ENCODE peak calls at places on chromosomes 16 and 17, in seven cellular contexts. One of them, this sample, is unnamed.

GRCh38 chr16:80938035-80938927 is 68.4 kb downstream of the CMC2 start:
- ATAC-seq in activated CD4-positive, alpha-beta T cell treated with anti-CD3 and anti-CD28 coated beads for 36 hours: no peak
- ATAC-seq in activated naive CD8-positive, alpha-beta T cell treated with anti-CD3 and anti-CD28 coated beads, Interleukin-2, amount 50 U/mL, for 24 hours: no peak
- ATAC-seq in pancreas: peak; percentile 61
- ATAC-seq in gastroesophageal sphincter: peak; percentile 92
- ATAC-seq in sciatic nerve: peak; percentile 94
- ATAC-seq in activated CD8-positive, alpha-beta memory T cell treated with anti-CD3 and anti-CD28 coated beads, Interleukin-2, amount 10 ng/mL, durations not matched to agents 7 days and 5 days: no peak
- ATAC-seq in this sample: peak; percentile 92

GRCh38 chr16:1770328-1771071 is 843 bp downstream of the NME3 start:
- ATAC-seq in activated CD4-positive, alpha-beta T cell treated with anti-CD3 and anti-CD28 coated beads for 36 hours: peak; percentile 27
- ATAC-seq in activated naive CD8-positive, alpha-beta T cell treated with anti-CD3 and anti-CD28 coated beads, Interleukin-2, amount 50 U/mL, for 24 hours: peak; percentile 8
- ATAC-seq in pancreas: peak; percentile 29
- ATAC-seq in gastroesophageal sphincter: peak; percentile 40
- ATAC-seq in sciatic nerve: peak; percentile 55
- ATAC-seq in activated CD8-positive, alpha-beta memory T cell treated with anti-CD3 and anti-CD28 coated beads, Interleukin-2, amount 10 ng/mL, durations not matched to agents 7 days and 5 days: no peak
- ATAC-seq in this sample: peak; percentile 21

GRCh38 chr17:75695830-75696271 is 25.4 kb upstream of the ITGB4 start:
- ATAC-seq in activated CD4-positive, alpha-beta T cell treated with anti-CD3 and anti-CD28 coated beads for 36 hours: no peak
- ATAC-seq in activated naive CD8-positive, alpha-beta T cell treated with anti-CD3 and anti-CD28 coated beads, Interleukin-2, amount 50 U/mL, for 24 hours: no peak
- ATAC-seq in pancreas: no peak
- ATAC-seq in gastroesophageal sphincter: no peak
- ATAC-seq in sciatic nerve: no peak
- ATAC-seq in activated CD8-positive, alpha-beta memory T cell treated with anti-CD3 and anti-CD28 coated beads, Interleukin-2, amount 10 ng/mL, durations not matched to agents 7 days and 5 days: no peak
- ATAC-seq in this sample: peak; percentile 40

GRCh38 chr17:16406742-16407674 is 8.4 kb upstream of the TRPV2 start:
- ATAC-seq in activated CD4-positive, alpha-beta T cell treated with anti-CD3 and anti-CD28 coated beads for 36 hours: peak; percentile 47
- ATAC-seq in activated naive CD8-positive, alpha-beta T cell treated with anti-CD3 and anti-CD28 coated beads, Interleukin-2, amount 50 U/mL, for 24 hours: no peak
- ATAC-seq in pancreas: peak; percentile 66
- ATAC-seq in gastroesophageal sphincter: peak; percentile 51
- ATAC-seq in sciatic nerve: peak; percentile 79
- ATAC-seq in activated CD8-positive, alpha-beta memory T cell treated with anti-CD3 and anti-CD28 coated beads, Interleukin-2, amount 10 ng/mL, durations not matched to agents 7 days and 5 days: no peak
- ATAC-seq in this sample: peak; percentile 33

GRCh38 chr17:54903375-54903774 is 2.7 kb downstream of the TOM1L1 start:
- ATAC-seq in activated CD4-positive, alpha-beta T cell treated with anti-CD3 and anti-CD28 coated beads for 36 hours: no peak
- ATAC-seq in activated naive CD8-positive, alpha-beta T cell treated with anti-CD3 and anti-CD28 coated beads, Interleukin-2, amount 50 U/mL, for 24 hours: no peak
- ATAC-seq in pancreas: peak; percentile 77
- ATAC-seq in gastroesophageal sphincter: no peak
- ATAC-seq in sciatic nerve: peak; percentile 60
- ATAC-seq in activated CD8-positive, alpha-beta memory T cell treated with anti-CD3 and anti-CD28 coated beads, Interleukin-2, amount 10 ng/mL, durations not matched to agents 7 days and 5 days: no peak
- ATAC-seq in this sample: no peak

GRCh38 chr17:32742686-32743538 is 134.0 kb downstream of the MYO1D start:
- ATAC-seq in activated CD4-positive, alpha-beta T cell treated with anti-CD3 and anti-CD28 coated beads for 36 hours: no peak
- ATAC-seq in activated naive CD8-positive, alpha-beta T cell treated with anti-CD3 and anti-CD28 coated beads, Interleukin-2, amount 50 U/mL, for 24 hours: no peak
- ATAC-seq in pancreas: no peak
- ATAC-seq in gastroesophageal sphincter: no peak
- ATAC-seq in sciatic nerve: no peak
- ATAC-seq in activated CD8-positive, alpha-beta memory T cell treated with anti-CD3 and anti-CD28 coated beads, Interleukin-2, amount 10 ng/mL, durations not matched to agents 7 days and 5 days: no peak
- ATAC-seq in this sample: no peak

GRCh38 chr17:57375770-57376181 is 119.5 kb downstream of the MSI2 start:
- ATAC-seq in activated CD4-positive, alpha-beta T cell treated with anti-CD3 and anti-CD28 coated beads for 36 hours: no peak
- ATAC-seq in activated naive CD8-positive, alpha-beta T cell treated with anti-CD3 and anti-CD28 coated beads, Interleukin-2, amount 50 U/mL, for 24 hours: no peak
- ATAC-seq in pancreas: no peak
- ATAC-seq in gastroesophageal sphincter: no peak
- ATAC-seq in sciatic nerve: no peak
- ATAC-seq in activated CD8-positive, alpha-beta memory T cell treated with anti-CD3 and anti-CD28 coated beads, Interleukin-2, amount 10 ng/mL, durations not matched to agents 7 days and 5 days: no peak
- ATAC-seq in this sample: peak; percentile 75

GRCh38 chr17:12567077-12568053 is 98.3 kb upstream of the MYOCD start:
- ATAC-seq in activated CD4-positive, alpha-beta T cell treated with anti-CD3 and anti-CD28 coated beads for 36 hours: no peak
- ATAC-seq in activated naive CD8-positive, alpha-beta T cell treated with anti-CD3 and anti-CD28 coated beads, Interleukin-2, amount 50 U/mL, for 24 hours: no peak
- ATAC-seq in pancreas: no peak
- ATAC-seq in gastroesophageal sphincter: no peak
- ATAC-seq in sciatic nerve: no peak
- ATAC-seq in activated CD8-positive, alpha-beta memory T cell treated with anti-CD3 and anti-CD28 coated beads, Interleukin-2, amount 10 ng/mL, durations not matched to agents 7 days and 5 days: no peak
- ATAC-seq in this sample: no peak

GRCh38 chr17:40124279-40125141 is 2.7 kb downstream of the MSL1 start:
- ATAC-seq in activated CD4-positive, alpha-beta T cell treated with anti-CD3 and anti-CD28 coated beads for 36 hours: no peak
- ATAC-seq in activated naive CD8-positive, alpha-beta T cell treated with anti-CD3 and anti-CD28 coated beads, Interleukin-2, amount 50 U/mL, for 24 hours: no peak
- ATAC-seq in pancreas: no peak
- ATAC-seq in gastroesophageal sphincter: no peak
- ATAC-seq in sciatic nerve: peak; percentile 29
- ATAC-seq in activated CD8-positive, alpha-beta memory T cell treated with anti-CD3 and anti-CD28 coated beads, Interleukin-2, amount 10 ng/mL, durations not matched to agents 7 days and 5 days: no peak
- ATAC-seq in this sample: no peak

GRCh38 chr17:38883592-38884526 is 14.0 kb downstream of the LASP1 start:
- ATAC-seq in activated CD4-positive, alpha-beta T cell treated with anti-CD3 and anti-CD28 coated beads for 36 hours: peak; percentile 42
- ATAC-seq in activated naive CD8-positive, alpha-beta T cell treated with anti-CD3 and anti-CD28 coated beads, Interleukin-2, amount 50 U/mL, for 24 hours: peak; percentile 18
- ATAC-seq in pancreas: no peak
- ATAC-seq in gastroesophageal sphincter: no peak
- ATAC-seq in sciatic nerve: peak; percentile 35
- ATAC-seq in activated CD8-positive, alpha-beta memory T cell treated with anti-CD3 and anti-CD28 coated beads, Interleukin-2, amount 10 ng/mL, durations not matched to agents 7 days and 5 days: no peak
- ATAC-seq in this sample: no peak

GRCh38 chr16:30491744-30492308 is 19.3 kb downstream of the ITGAL start:
- ATAC-seq in activated CD4-positive, alpha-beta T cell treated with anti-CD3 and anti-CD28 coated beads for 36 hours: peak; percentile 65
- ATAC-seq in activated naive CD8-positive, alpha-beta T cell treated with anti-CD3 and anti-CD28 coated beads, Interleukin-2, amount 50 U/mL, for 24 hours: no peak
- ATAC-seq in pancreas: peak; percentile 35
- ATAC-seq in gastroesophageal sphincter: no peak
- ATAC-seq in sciatic nerve: no peak
- ATAC-seq in activated CD8-positive, alpha-beta memory T cell treated with anti-CD3 and anti-CD28 coated beads, Interleukin-2, amount 10 ng/mL, durations not matched to agents 7 days and 5 days: peak; percentile 83
- ATAC-seq in this sample: no peak

GRCh38 chr17:6701719-6702118 is 11.4 kb downstream of the SLC13A5 start:
- ATAC-seq in activated CD4-positive, alpha-beta T cell treated with anti-CD3 and anti-CD28 coated beads for 36 hours: peak; percentile 94
- ATAC-seq in activated naive CD8-positive, alpha-beta T cell treated with anti-CD3 and anti-CD28 coated beads, Interleukin-2, amount 50 U/mL, for 24 hours: peak; percentile 59
- ATAC-seq in pancreas: peak; percentile 65
- ATAC-seq in gastroesophageal sphincter: no peak
- ATAC-seq in sciatic nerve: no peak
- ATAC-seq in activated CD8-positive, alpha-beta memory T cell treated with anti-CD3 and anti-CD28 coated beads, Interleukin-2, amount 10 ng/mL, durations not matched to agents 7 days and 5 days: peak; percentile 77
- ATAC-seq in this sample: no peak

GRCh38 chr16:89026121-89026612 is 49.2 kb upstream of the CBFA2T3 start:
- ATAC-seq in activated CD4-positive, alpha-beta T cell treated with anti-CD3 and anti-CD28 coated beads for 36 hours: peak; percentile 99
- ATAC-seq in activated naive CD8-positive, alpha-beta T cell treated with anti-CD3 and anti-CD28 coated beads, Interleukin-2, amount 50 U/mL, for 24 hours: peak; percentile 100
- ATAC-seq in pancreas: no peak
- ATAC-seq in gastroesophageal sphincter: no peak
- ATAC-seq in sciatic nerve: no peak
- ATAC-seq in activated CD8-positive, alpha-beta memory T cell treated with anti-CD3 and anti-CD28 coated beads, Interleukin-2, amount 10 ng/mL, durations not matched to agents 7 days and 5 days: peak; percentile 97
- ATAC-seq in this sample: peak; percentile 44

GRCh38 chr17:4558311-4558972 is 1.9 kb downstream of the GGT6 start:
- ATAC-seq in activated CD4-positive, alpha-beta T cell treated with anti-CD3 and anti-CD28 coated beads for 36 hours: no peak
- ATAC-seq in activated naive CD8-positive, alpha-beta T cell treated with anti-CD3 and anti-CD28 coated beads, Interleukin-2, amount 50 U/mL, for 24 hours: no peak
- ATAC-seq in pancreas: no peak
- ATAC-seq in gastroesophageal sphincter: no peak
- ATAC-seq in sciatic nerve: no peak
- ATAC-seq in activated CD8-positive, alpha-beta memory T cell treated with anti-CD3 and anti-CD28 coated beads, Interleukin-2, amount 10 ng/mL, durations not matched to agents 7 days and 5 days: no peak
- ATAC-seq in this sample: no peak

GRCh38 chr17:80960037-80960796 is 31.4 kb upstream of the CHMP6 start:
- ATAC-seq in activated CD4-positive, alpha-beta T cell treated with anti-CD3 and anti-CD28 coated beads for 36 hours: no peak
- ATAC-seq in activated naive CD8-positive, alpha-beta T cell treated with anti-CD3 and anti-CD28 coated beads, Interleukin-2, amount 50 U/mL, for 24 hours: no peak
- ATAC-seq in pancreas: no peak
- ATAC-seq in gastroesophageal sphincter: no peak
- ATAC-seq in sciatic nerve: peak; percentile 2
- ATAC-seq in activated CD8-positive, alpha-beta memory T cell treated with anti-CD3 and anti-CD28 coated beads, Interleukin-2, amount 10 ng/mL, durations not matched to agents 7 days and 5 days: no peak
- ATAC-seq in this sample: peak; percentile 6

GRCh38 chr17:79907217-79907715 is 68.0 kb upstream of the CBX4 start:
- ATAC-seq in activated CD4-positive, alpha-beta T cell treated with anti-CD3 and anti-CD28 coated beads for 36 hours: no peak
- ATAC-seq in activated naive CD8-positive, alpha-beta T cell treated with anti-CD3 and anti-CD28 coated beads, Interleukin-2, amount 50 U/mL, for 24 hours: no peak
- ATAC-seq in pancreas: no peak
- ATAC-seq in gastroesophageal sphincter: no peak
- ATAC-seq in sciatic nerve: no peak
- ATAC-seq in activated CD8-positive, alpha-beta memory T cell treated with anti-CD3 and anti-CD28 coated beads, Interleukin-2, amount 10 ng/mL, durations not matched to agents 7 days and 5 days: no peak
- ATAC-seq in this sample: no peak

GRCh38 chr16:70612931-70613330 is 33.4 kb upstream of the IL34 start:
- ATAC-seq in activated CD4-positive, alpha-beta T cell treated with anti-CD3 and anti-CD28 coated beads for 36 hours: no peak
- ATAC-seq in activated naive CD8-positive, alpha-beta T cell treated with anti-CD3 and anti-CD28 coated beads, Interleukin-2, amount 50 U/mL, for 24 hours: no peak
- ATAC-seq in pancreas: no peak
- ATAC-seq in gastroesophageal sphincter: no peak
- ATAC-seq in sciatic nerve: no peak
- ATAC-seq in activated CD8-positive, alpha-beta memory T cell treated with anti-CD3 and anti-CD28 coated beads, Interleukin-2, amount 10 ng/mL, durations not matched to agents 7 days and 5 days: no peak
- ATAC-seq in this sample: no peak

GRCh38 chr17:10127819-10128375 is 70.5 kb downstream of the GAS7 start:
- ATAC-seq in activated CD4-positive, alpha-beta T cell treated with anti-CD3 and anti-CD28 coated beads for 36 hours: no peak
- ATAC-seq in activated naive CD8-positive, alpha-beta T cell treated with anti-CD3 and anti-CD28 coated beads, Interleukin-2, amount 50 U/mL, for 24 hours: no peak
- ATAC-seq in pancreas: peak; percentile 83
- ATAC-seq in gastroesophageal sphincter: peak; percentile 90
- ATAC-seq in sciatic nerve: peak; percentile 90
- ATAC-seq in activated CD8-positive, alpha-beta memory T cell treated with anti-CD3 and anti-CD28 coated beads, Interleukin-2, amount 10 ng/mL, durations not matched to agents 7 days and 5 days: no peak
- ATAC-seq in this sample: peak; percentile 66

GRCh38 chr17:28967240-28968135 is 16.2 kb upstream of the PHF12 start:
- ATAC-seq in activated CD4-positive, alpha-beta T cell treated with anti-CD3 and anti-CD28 coated beads for 36 hours: no peak
- ATAC-seq in activated naive CD8-positive, alpha-beta T cell treated with anti-CD3 and anti-CD28 coated beads, Interleukin-2, amount 50 U/mL, for 24 hours: no peak
- ATAC-seq in pancreas: no peak
- ATAC-seq in gastroesophageal sphincter: no peak
- ATAC-seq in sciatic nerve: no peak
- ATAC-seq in activated CD8-positive, alpha-beta memory T cell treated with anti-CD3 and anti-CD28 coated beads, Interleukin-2, amount 10 ng/mL, durations not matched to agents 7 days and 5 days: no peak
- ATAC-seq in this sample: no peak

GRCh38 chr17:4340914-4341615 is 25.4 kb downstream of the UBE2G1 start:
- ATAC-seq in activated CD4-positive, alpha-beta T cell treated with anti-CD3 and anti-CD28 coated beads for 36 hours: no peak
- ATAC-seq in activated naive CD8-positive, alpha-beta T cell treated with anti-CD3 and anti-CD28 coated beads, Interleukin-2, amount 50 U/mL, for 24 hours: no peak
- ATAC-seq in pancreas: no peak
- ATAC-seq in gastroesophageal sphincter: no peak
- ATAC-seq in sciatic nerve: no peak
- ATAC-seq in activated CD8-positive, alpha-beta memory T cell treated with anti-CD3 and anti-CD28 coated beads, Interleukin-2, amount 10 ng/mL, durations not matched to agents 7 days and 5 days: no peak
- ATAC-seq in this sample: no peak

GRCh38 chr17:48994548-48995331 is 2.4 kb upstream of the IGF2BP1 start:
- ATAC-seq in activated CD4-positive, alpha-beta T cell treated with anti-CD3 and anti-CD28 coated beads for 36 hours: no peak
- ATAC-seq in activated naive CD8-positive, alpha-beta T cell treated with anti-CD3 and anti-CD28 coated beads, Interleukin-2, amount 50 U/mL, for 24 hours: no peak
- ATAC-seq in pancreas: no peak
- ATAC-seq in gastroesophageal sphincter: no peak
- ATAC-seq in sciatic nerve: no peak
- ATAC-seq in activated CD8-positive, alpha-beta memory T cell treated with anti-CD3 and anti-CD28 coated beads, Interleukin-2, amount 10 ng/mL, durations not matched to agents 7 days and 5 days: no peak
- ATAC-seq in this sample: no peak

GRCh38 chr16:17589898-17590297 is 119.1 kb upstream of the XYLT1 start:
- ATAC-seq in activated CD4-positive, alpha-beta T cell treated with anti-CD3 and anti-CD28 coated beads for 36 hours: no peak
- ATAC-seq in activated naive CD8-positive, alpha-beta T cell treated with anti-CD3 and anti-CD28 coated beads, Interleukin-2, amount 50 U/mL, for 24 hours: no peak
- ATAC-seq in pancreas: no peak
- ATAC-seq in gastroesophageal sphincter: no peak
- ATAC-seq in sciatic nerve: no peak
- ATAC-seq in activated CD8-positive, alpha-beta memory T cell treated with anti-CD3 and anti-CD28 coated beads, Interleukin-2, amount 10 ng/mL, durations not matched to agents 7 days and 5 days: no peak
- ATAC-seq in this sample: no peak

GRCh38 chr16:76294691-76295214 is 17.6 kb downstream of the CNTNAP4 start:
- ATAC-seq in activated CD4-positive, alpha-beta T cell treated with anti-CD3 and anti-CD28 coated beads for 36 hours: no peak
- ATAC-seq in activated naive CD8-positive, alpha-beta T cell treated with anti-CD3 and anti-CD28 coated beads, Interleukin-2, amount 50 U/mL, for 24 hours: no peak
- ATAC-seq in pancreas: no peak
- ATAC-seq in gastroesophageal sphincter: no peak
- ATAC-seq in sciatic nerve: no peak
- ATAC-seq in activated CD8-positive, alpha-beta memory T cell treated with anti-CD3 and anti-CD28 coated beads, Interleukin-2, amount 10 ng/mL, durations not matched to agents 7 days and 5 days: no peak
- ATAC-seq in this sample: no peak

GRCh38 chr17:43814714-43815113 is 18.2 kb downstream of the MPP3 start:
- ATAC-seq in activated CD4-positive, alpha-beta T cell treated with anti-CD3 and anti-CD28 coated beads for 36 hours: no peak
- ATAC-seq in activated naive CD8-positive, alpha-beta T cell treated with anti-CD3 and anti-CD28 coated beads, Interleukin-2, amount 50 U/mL, for 24 hours: no peak
- ATAC-seq in pancreas: no peak
- ATAC-seq in gastroesophageal sphincter: no peak
- ATAC-seq in sciatic nerve: no peak
- ATAC-seq in activated CD8-positive, alpha-beta memory T cell treated with anti-CD3 and anti-CD28 coated beads, Interleukin-2, amount 10 ng/mL, durations not matched to agents 7 days and 5 days: no peak
- ATAC-seq in this sample: no peak

GRCh38 chr16:24246911-24247607 is 9.1 kb upstream of the CACNG3 start:
- ATAC-seq in activated CD4-positive, alpha-beta T cell treated with anti-CD3 and anti-CD28 coated beads for 36 hours: no peak
- ATAC-seq in activated naive CD8-positive, alpha-beta T cell treated with anti-CD3 and anti-CD28 coated beads, Interleukin-2, amount 50 U/mL, for 24 hours: no peak
- ATAC-seq in pancreas: no peak
- ATAC-seq in gastroesophageal sphincter: no peak
- ATAC-seq in sciatic nerve: no peak
- ATAC-seq in activated CD8-positive, alpha-beta memory T cell treated with anti-CD3 and anti-CD28 coated beads, Interleukin-2, amount 10 ng/mL, durations not matched to agents 7 days and 5 days: no peak
- ATAC-seq in this sample: no peak

GRCh38 chr16:84826558-84826941 is 6.8 kb downstream of the CRISPLD2 start:
- ATAC-seq in activated CD4-positive, alpha-beta T cell treated with anti-CD3 and anti-CD28 coated beads for 36 hours: no peak
- ATAC-seq in activated naive CD8-positive, alpha-beta T cell treated with anti-CD3 and anti-CD28 coated beads, Interleukin-2, amount 50 U/mL, for 24 hours: no peak
- ATAC-seq in pancreas: peak; percentile 39
- ATAC-seq in gastroesophageal sphincter: peak; percentile 67
- ATAC-seq in sciatic nerve: peak; percentile 16
- ATAC-seq in activated CD8-positive, alpha-beta memory T cell treated with anti-CD3 and anti-CD28 coated beads, Interleukin-2, amount 10 ng/mL, durations not matched to agents 7 days and 5 days: no peak
- ATAC-seq in this sample: no peak

GRCh38 chr17:19728114-19728495 is 11.7 kb upstream of the SLC47A2 start:
- ATAC-seq in activated CD4-positive, alpha-beta T cell treated with anti-CD3 and anti-CD28 coated beads for 36 hours: no peak
- ATAC-seq in activated naive CD8-positive, alpha-beta T cell treated with anti-CD3 and anti-CD28 coated beads, Interleukin-2, amount 50 U/mL, for 24 hours: no peak
- ATAC-seq in pancreas: peak; percentile 85
- ATAC-seq in gastroesophageal sphincter: peak; percentile 88
- ATAC-seq in sciatic nerve: peak; percentile 85
- ATAC-seq in activated CD8-positive, alpha-beta memory T cell treated with anti-CD3 and anti-CD28 coated beads, Interleukin-2, amount 10 ng/mL, durations not matched to agents 7 days and 5 days: no peak
- ATAC-seq in this sample: peak; percentile 31

GRCh38 chr17:55487727-55488436 is 23.4 kb downstream of the SMIM36 start:
- ATAC-seq in activated CD4-positive, alpha-beta T cell treated with anti-CD3 and anti-CD28 coated beads for 36 hours: no peak
- ATAC-seq in activated naive CD8-positive, alpha-beta T cell treated with anti-CD3 and anti-CD28 coated beads, Interleukin-2, amount 50 U/mL, for 24 hours: no peak
- ATAC-seq in pancreas: no peak
- ATAC-seq in gastroesophageal sphincter: peak; percentile 73
- ATAC-seq in sciatic nerve: peak; percentile 55
- ATAC-seq in activated CD8-positive, alpha-beta memory T cell treated with anti-CD3 and anti-CD28 coated beads, Interleukin-2, amount 10 ng/mL, durations not matched to agents 7 days and 5 days: no peak
- ATAC-seq in this sample: no peak

This sample was measured in esophagus mucosa.